ENCODE peak calls at places on chromosomes 7 and 10, in six cellular contexts. O, X, Y, K, I and M are unnamed samples.

GRCh38 chr7:105487559-105488218 is 34.4 kb downstream of the PUS7 start:
- DNase-seq in O (peak), X (peak), Y (peak), K (peak), I (peak), M (peak)

GRCh38 chr7:140426130-140426529 is 22.3 kb downstream of the RAB19 start:
- DNase-seq in O (no peak), X (no peak), Y (no peak), K (no peak), I (no peak), M (no peak)

GRCh38 chr7:98878365-98879197 is at the start of gene TRRAP:
- DNase-seq in O (no peak), X (peak), Y (peak), K (peak), I (peak), M (no peak)

GRCh38 chr10:50851884-50852671 is 33.3 kb downstream of the A1CF start:
- DNase-seq in O (no peak), X (no peak), Y (no peak), K (no peak), I (no peak), M (no peak)

GRCh38 chr7:112798199-112799159 is 8.3 kb upstream of the TMEM168 start:
- DNase-seq in O (no peak), X (no peak), Y (no peak), K (peak), I (no peak), M (no peak)

GRCh38 chr7:102412548-102412947 is 16.4 kb downstream of the PRKRIP1 start:
- DNase-seq in O (no peak), X (no peak), Y (peak), K (peak), I (no peak), M (no peak)

GRCh38 chr7:127438836-127439235 is 46.3 kb upstream of the ZNF800 start:
- DNase-seq in O (no peak), X (no peak), Y (no peak), K (no peak), I (peak), M (no peak)

GRCh38 chr7:26399309-26399610 is 107.6 kb downstream of the SNX10 start:
- DNase-seq in O (no peak), X (no peak), Y (peak), K (peak), I (no peak), M (no peak)

GRCh38 chr7:79968249-79968648 is 166.4 kb upstream of the GNAI1 start:
- DNase-seq in O (no peak), X (no peak), Y (no peak), K (no peak), I (peak), M (no peak)

GRCh38 chr10:133096616-133097269 is 9.0 kb downstream of the ADGRA1 start:
- DNase-seq in O (no peak), X (no peak), Y (peak), K (no peak), I (no peak), M (no peak)

GRCh38 chr10:60913657-60914056 is 30.3 kb downstream of the RHOBTB1 start:
- DNase-seq in O (no peak), X (no peak), Y (no peak), K (no peak), I (no peak), M (no peak)

GRCh38 chr10:107914450-107915276 is 750.2 kb upstream of the SORCS1 start:
- DNase-seq in O (no peak), X (no peak), Y (no peak), K (peak), I (no peak), M (no peak)

DNA sequence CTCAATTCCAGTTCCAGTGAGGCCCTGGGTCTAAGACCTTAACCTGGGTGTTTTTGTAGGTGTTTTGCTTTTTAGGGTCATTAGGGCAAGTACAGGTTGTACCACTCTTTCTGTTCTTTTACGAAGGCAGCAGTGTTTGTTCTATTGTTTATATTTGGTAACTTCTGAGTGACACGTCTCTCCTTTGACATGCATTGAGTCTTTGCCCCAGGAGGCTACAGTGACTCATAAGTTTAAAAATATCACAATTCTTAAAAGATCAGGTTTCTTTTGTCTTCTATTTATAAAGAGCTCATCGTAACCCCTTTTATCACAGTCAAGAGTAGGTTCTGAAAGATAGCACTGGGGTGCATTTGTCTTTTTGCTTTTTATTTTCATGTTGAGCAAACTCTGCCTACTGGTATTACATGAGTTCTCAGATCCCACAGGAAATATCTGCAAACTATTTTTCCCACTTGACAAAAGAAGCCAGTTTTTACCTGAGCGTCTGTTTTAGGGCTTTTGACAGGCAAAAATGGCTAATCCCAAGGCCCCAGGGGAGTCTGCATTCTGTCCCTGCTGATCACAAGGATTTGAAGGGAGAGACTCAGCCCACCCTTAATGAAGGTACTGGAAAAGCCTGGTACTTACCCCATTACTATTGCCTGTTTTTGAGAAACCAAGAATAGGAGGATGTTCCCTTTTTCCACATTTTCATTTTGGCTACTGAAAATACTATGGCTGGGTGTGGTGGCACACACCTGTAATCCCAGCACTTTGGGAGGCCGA is 7.9 kb downstream of the NUDT13 start:
- DNase-seq in O (peak), X (no peak), Y (no peak), K (no peak), I (peak), M (peak)
- H3K27ac ChIP-seq in O (no peak), X (peak), Y (peak), K (no peak), I (peak), M (peak)

GRCh38 chr7:104208421-104208780 is 588 bp upstream of the ORC5 start:
- DNase-seq in O (no peak), X (no peak), Y (no peak), K (no peak), I (no peak), M (no peak)

GRCh38 chr7:104209063-104209462 is 1.2 kb upstream of the ORC5 start:
- DNase-seq in O (no peak), X (no peak), Y (no peak), K (no peak), I (no peak), M (no peak)

GRCh38 chr7:104206841-104207240 is 972 bp downstream of the ORC5 start:
- DNase-seq in O (no peak), X (no peak), Y (no peak), K (no peak), I (no peak), M (no peak)

GRCh38 chr7:104207731-104208420 is at the start of gene ORC5:
- DNase-seq in O (peak), X (peak), Y (peak), K (peak), I (peak), M (peak)

GRCh38 chr7:104207348-104207730 is 474 bp downstream of the ORC5 start:
- DNase-seq in O (no peak), X (no peak), Y (no peak), K (peak), I (peak), M (no peak)
- H3K27ac ChIP-seq in O (peak), X (peak), Y (peak), K (no peak), I (peak), M (peak)

DNA sequence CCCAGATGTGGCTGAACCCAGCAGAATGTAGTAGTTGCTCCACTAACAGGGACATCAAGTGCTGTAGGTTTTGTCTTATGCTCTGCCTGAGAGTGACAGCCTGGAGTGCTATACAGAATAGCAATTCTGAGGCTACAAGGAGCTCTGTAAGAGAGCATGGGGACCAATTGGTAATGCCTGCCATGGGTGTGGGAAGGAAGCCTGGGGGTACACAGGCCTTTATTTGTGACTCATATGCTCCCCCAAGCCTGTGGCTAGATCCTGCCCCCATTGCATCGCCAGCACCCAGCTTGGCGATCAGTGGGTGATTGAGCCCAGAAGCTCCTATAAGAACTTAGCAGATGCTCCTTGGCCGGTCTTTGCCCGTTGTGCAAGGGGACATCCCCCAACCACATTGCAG is 37.5 kb downstream of the ZMIZ1 start:
- DNase-seq in O (no peak), X (no peak), Y (no peak), K (no peak), I (no peak), M (no peak)
- H3K27ac ChIP-seq in O (no peak), X (peak), Y (peak), K (no peak), I (no peak), M (no peak)

GRCh38 chr10:110304780-110305421 is at the start of gene SMNDC1:
- DNase-seq in O (peak), X (peak), Y (peak), K (peak), I (peak), M (peak)

GRCh38 chr10:110307805-110308204 is 3.1 kb upstream of the SMNDC1 start:
- DNase-seq in O (no peak), X (no peak), Y (no peak), K (no peak), I (no peak), M (no peak)

GRCh38 chr10:110306452-110306768 is 1.7 kb upstream of the SMNDC1 start:
- DNase-seq in O (no peak), X (no peak), Y (no peak), K (no peak), I (no peak), M (no peak)

GRCh38 chr10:110304394-110304779 is 333 bp downstream of the SMNDC1 start:
- DNase-seq in O (no peak), X (no peak), Y (no peak), K (peak), I (no peak), M (no peak)

DNA sequence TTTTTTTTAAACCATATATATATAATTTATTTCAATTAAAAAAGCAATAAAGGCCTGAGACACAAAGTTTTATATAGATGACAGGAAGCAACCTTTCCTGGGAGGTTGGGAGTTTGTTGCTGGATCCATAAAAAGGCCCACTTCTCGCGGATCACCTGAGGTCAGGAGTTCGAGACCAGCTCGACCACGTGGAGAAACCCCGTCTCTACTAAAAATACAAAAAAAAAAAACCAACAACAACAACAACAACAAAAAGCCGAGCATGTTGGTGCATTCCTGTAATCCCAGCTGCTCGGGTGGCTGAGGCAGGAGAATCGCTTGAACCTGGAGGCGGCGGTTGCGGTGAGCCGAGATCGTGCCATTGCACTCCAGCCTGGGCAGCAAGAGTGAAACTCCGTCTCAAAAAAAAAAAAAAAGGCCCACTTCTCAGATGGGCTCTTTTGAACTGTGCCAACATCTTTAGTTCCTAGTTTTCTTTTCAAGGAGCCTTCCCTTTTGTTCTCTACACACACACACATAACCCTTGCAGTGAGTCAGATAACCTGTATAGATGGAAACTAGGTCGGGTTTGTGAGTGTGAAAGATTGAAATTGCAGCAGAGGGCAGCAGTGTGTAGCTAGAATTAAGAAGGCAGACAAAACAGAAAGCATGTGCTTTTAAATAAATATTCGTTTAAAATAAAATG is 1.2 kb upstream of the SMNDC1 start:
- DNase-seq in O (peak), X (no peak), Y (peak), K (peak), I (peak), M (peak)
- H3K27ac ChIP-seq in O (peak), X (peak), Y (peak), K (peak), I (peak), M (peak)